ENCODE peak calls at places on chromosomes 2 and 18, in nine cellular contexts. P is prostate gland, O is ovary, V is substantia nigra, G is HS-5, C is H54, I is amygdala, Q is aorta, W is H9. B is an unnamed sample.

GRCh38 chr2:210730672-210731071 is 174.3 kb downstream of the CPS1 start:
- DNase-seq in I (no peak), G (no peak), C (no peak), V (no peak), O (no peak), Q (no peak), P (no peak), W (no peak), B (no peak)

GRCh38 chr2:239928457-239929350 is 96.4 kb downstream of the NDUFA10 start:
- DNase-seq in Q (peak; percentile 46), C (no peak), P (no peak), V (peak; percentile 87), G (no peak), I (peak; percentile 81), W (peak; percentile 54), O (no peak), B (peak; percentile 84)

GRCh38 chr18:75478996-75479870 is 51.7 kb upstream of the SMIM21 start:
- DNase-seq in C (no peak), P (no peak), I (no peak), W (no peak), Q (no peak), G (no peak), V (no peak), O (no peak), B (no peak)

GRCh38 chr2:231621051-231621879 is 28.6 kb downstream of the TEX44 start:
- DNase-seq in P (peak; percentile 75), V (peak; percentile 36), C (no peak), W (peak; percentile 80), I (peak; percentile 40), O (peak; percentile 75), G (no peak), Q (no peak), B (peak; percentile 17)

GRCh38 chr2:238240761-238241711 is 1.2 kb upstream of the HES6 start:
- DNase-seq in I (no peak), O (peak; percentile 55), G (no peak), W (peak; percentile 91), Q (peak; percentile 54), V (no peak), C (no peak), P (peak; percentile 63), B (no peak)

GRCh38 chr2:99880148-99880983 is 262.0 kb downstream of the AFF3 start:
- DNase-seq in W (no peak), I (peak; percentile 28), O (no peak), V (no peak), C (peak; percentile 53), P (no peak), Q (no peak), G (peak; percentile 100), B (no peak)

GRCh38 chr2:191333911-191334357 is 88.7 kb downstream of the MYO1B start:
- DNase-seq in O (no peak), I (no peak), Q (no peak), V (no peak), G (peak; percentile 99), W (no peak), P (no peak), C (peak; percentile 6), B (no peak)

GRCh38 chr2:54569745-54570296 is 113.7 kb downstream of the SPTBN1 start:
- DNase-seq in G (no peak), Q (no peak), P (no peak), W (no peak), V (no peak), O (no peak), I (no peak), C (no peak), B (no peak)

GRCh38 chr2:227890495-227891079 is 19.2 kb downstream of the DAW1 start:
- DNase-seq in W (no peak), G (peak; percentile 49), P (no peak), I (no peak), V (no peak), Q (no peak), O (no peak), C (no peak), B (no peak)

GRCh38 chr2:110843496-110843895 is 111.1 kb downstream of the ACOXL start:
- DNase-seq in W (no peak), I (no peak), C (no peak), O (no peak), Q (no peak), P (no peak), V (no peak), G (no peak), B (no peak)